ENCODE peak calls at places on chromosomes 1 and 21, in six cellular contexts. B, P, T, N, Q and E are unnamed samples.

GRCh38 chr1:211598514-211598913 is 19.6 kb upstream of the SLC30A1 start:
- DNase-seq in N (no peak), T (no peak), Q (no peak), P (no peak), B (no peak), E (no peak)

GRCh38 chr1:162185299-162185698 is 115.8 kb downstream of the NOS1AP start:
- DNase-seq in Q (no peak), P (no peak), N (no peak), T (no peak), B (no peak), E (no peak)

GRCh38 chr1:176201568-176201967 is 5.5 kb downstream of the COP1 start:
- DNase-seq in Q (no peak), B (no peak), N (no peak), T (no peak), P (no peak), E (no peak)

GRCh38 chr1:167627865-167628641 is 2.0 kb upstream of the RCSD1 start:
- DNase-seq in Q (peak), T (peak), N (no peak), P (no peak), B (no peak), E (no peak)

GRCh38 chr21:43734830-43735229 is 15.9 kb downstream of the PDXK start:
- DNase-seq in T (no peak), N (no peak), B (no peak), P (no peak), Q (no peak), E (no peak)

GRCh38 chr1:206455681-206456344 is 14.5 kb upstream of the IKBKE start:
- DNase-seq in B (no peak), P (no peak), Q (no peak), T (no peak), N (no peak), E (no peak)

GRCh38 chr1:156055343-156055645 is 712 bp downstream of the LAMTOR2 start:
- DNase-seq in Q (no peak), P (no peak), N (no peak), T (no peak), B (no peak), E (no peak)

GRCh38 chr1:197774691-197775281 is 494 bp downstream of the DENND1B start:
- DNase-seq in N (peak), P (peak), T (peak), Q (peak), B (no peak), E (peak)

GRCh38 chr21:35563885-35564451 is 496.4 kb downstream of the SETD4 start:
- DNase-seq in B (no peak), N (no peak), Q (no peak), P (no peak), T (no peak), E (no peak)

GRCh38 chr1:100187912-100188311 is 9.9 kb upstream of the LRRC39 start:
- DNase-seq in N (no peak), B (peak), P (no peak), Q (no peak), T (no peak), E (peak)

GRCh38 chr1:181538836-181539235 is 55.5 kb downstream of the CACNA1E start:
- DNase-seq in N (no peak), T (no peak), P (no peak), Q (no peak), B (no peak), E (no peak)

GRCh38 chr1:183281039-183281438 is 95.0 kb downstream of the LAMC2 start:
- DNase-seq in P (no peak), B (no peak), T (no peak), N (peak), Q (no peak), E (no peak)

GRCh38 chr1:10253755-10254154 is 43.4 kb downstream of the KIF1B start:
- DNase-seq in Q (no peak), P (peak), N (peak), T (no peak), B (peak), E (peak)

GRCh38 chr1:212037900-212038299 is 2.4 kb downstream of the DTL start:
- DNase-seq in Q (no peak), P (no peak), B (no peak), N (no peak), T (no peak), E (no peak)

GRCh38 chr1:239635276-239635675 is 248.9 kb downstream of the CHRM3 start:
- DNase-seq in P (no peak), T (no peak), N (no peak), B (no peak), Q (no peak), E (no peak)

GRCh38 chr1:119871881-119872280 is 24.4 kb downstream of the ADAM30 start:
- DNase-seq in T (no peak), N (no peak), B (no peak), P (no peak), Q (no peak), E (no peak)

GRCh38 chr21:15007716-15008296 is 57.0 kb downstream of the NRIP1 start:
- DNase-seq in B (no peak), P (no peak), Q (no peak), T (no peak), N (no peak), E (no peak)

GRCh38 chr1:175287377-175287776 is 94.8 kb upstream of the KIAA0040 start:
- DNase-seq in Q (no peak), B (no peak), T (no peak), N (peak), P (no peak), E (no peak)

GRCh38 chr1:27153549-27153886 is 1.4 kb downstream of the SLC9A1 start:
- DNase-seq in Q (no peak), T (no peak), B (no peak), P (no peak), N (no peak), E (no peak)

GRCh38 chr1:117654485-117655219 is 48.8 kb downstream of the TENT5C start:
- DNase-seq in N (no peak), P (no peak), Q (no peak), T (no peak), B (no peak), E (no peak)

GRCh38 chr1:34786521-34787325 is 5.7 kb downstream of the GJB3 start:
- DNase-seq in B (peak), T (peak), Q (peak), P (peak), N (peak), E (peak)

GRCh38 chr1:15384301-15384901 is 25.3 kb upstream of the EFHD2 start:
- DNase-seq in B (no peak), T (no peak), N (no peak), Q (no peak), P (no peak), E (no peak)

GRCh38 chr1:938088-938683 is 14.5 kb downstream of the SAMD11 start:
- DNase-seq in Q (no peak), T (no peak), P (no peak), N (peak), B (peak), E (peak)

GRCh38 chr1:220239945-220240344 is 32.3 kb downstream of the RAB3GAP2 start:
- DNase-seq in P (no peak), N (no peak), Q (no peak), T (no peak), B (no peak), E (no peak)

GRCh38 chr1:108646661-108647269 is 14.1 kb downstream of the HENMT1 start:
- DNase-seq in T (peak), N (peak), B (no peak), P (no peak), Q (peak), E (no peak)

GRCh38 chr1:184387871-184388670 is 1.2 kb downstream of the C1orf21 start:
- DNase-seq in P (no peak), T (no peak), Q (peak), N (peak), B (peak), E (peak)

GRCh38 chr1:233679598-233679997 is 65.7 kb downstream of the KCNK1 start:
- DNase-seq in N (no peak), B (no peak), T (no peak), P (no peak), Q (no peak), E (no peak)

GRCh38 chr1:119655160-119655559 is 7.1 kb upstream of the ZNF697 start:
- DNase-seq in B (no peak), N (no peak), T (no peak), P (no peak), Q (no peak), E (no peak)

GRCh38 chr1:172185206-172185605 is 235.3 kb upstream of the C1orf105 start:
- DNase-seq in P (no peak), N (no peak), Q (no peak), B (no peak), T (no peak), E (no peak)

GRCh38 chr1:193190096-193190744 is 3.8 kb upstream of the B3GALT2 start:
- DNase-seq in N (peak), P (peak), B (no peak), Q (no peak), T (no peak), E (no peak)